ENCODE peak calls at places on chromosome 7, in seven cellular contexts. Z, N, W, K, G, V and U are unnamed samples.

GRCh38 chr7:75739796-75740672 is 1.3 kb upstream of the HIP1 start:
- DNase-seq in Z (no peak), N (no peak), W (no peak), K (no peak), G (no peak), V (no peak), U (peak)

GRCh38 chr7:11810043-11810625 is 21.9 kb downstream of the THSD7A start:
- DNase-seq in Z (no peak), N (no peak), W (no peak), K (no peak), G (no peak), V (no peak), U (no peak)

GRCh38 chr7:35701287-35701686 is 6.4 kb upstream of the HERPUD2 start:
- DNase-seq in Z (no peak), N (no peak), W (no peak), K (no peak), G (no peak), V (no peak), U (no peak)

GRCh38 chr7:109751241-109751640 is 1181.6 kb downstream of the DNAJB9 start:
- DNase-seq in Z (no peak), N (peak), W (no peak), K (no peak), G (no peak), V (no peak), U (no peak)

GRCh38 chr7:39357648-39358047 is 208.6 kb upstream of the YAE1 start:
- DNase-seq in Z (no peak), N (no peak), W (peak), K (peak), G (no peak), V (no peak), U (no peak)

GRCh38 chr7:75962607-75963382 is 31.6 kb downstream of the TMEM120A start:
- DNase-seq in Z (peak), N (peak), W (peak), K (no peak), G (peak), V (no peak), U (no peak)

GRCh38 chr7:121076350-121077164 is 88.0 kb downstream of the CPED1 start:
- DNase-seq in Z (no peak), N (peak), W (no peak), K (no peak), G (no peak), V (no peak), U (no peak)

GRCh38 chr7:96837583-96837982 is 127.9 kb upstream of the SEM1 start:
- DNase-seq in Z (peak), N (no peak), W (no peak), K (no peak), G (no peak), V (no peak), U (no peak)

GRCh38 chr7:82578430-82578829 is 134.9 kb upstream of the CACNA2D1 start:
- DNase-seq in Z (no peak), N (no peak), W (no peak), K (no peak), G (no peak), V (no peak), U (no peak)

GRCh38 chr7:141356096-141356495 is 195.1 kb upstream of the AGK start:
- DNase-seq in Z (no peak), N (no peak), W (no peak), K (no peak), G (no peak), V (no peak), U (no peak)

GRCh38 chr7:50805425-50806130 is 22.9 kb upstream of the GRB10 start:
- DNase-seq in Z (no peak), N (no peak), W (no peak), K (no peak), G (no peak), V (no peak), U (peak)

GRCh38 chr7:16739863-16740622 is 13.5 kb upstream of the TSPAN13 start:
- DNase-seq in Z (no peak), N (peak), W (no peak), K (peak), G (peak), V (no peak), U (no peak)

GRCh38 chr7:124722292-124722691 is 43.3 kb downstream of the GPR37 start:
- DNase-seq in Z (no peak), N (peak), W (no peak), K (no peak), G (no peak), V (no peak), U (no peak)

GRCh38 chr7:35908305-35909223 is 107.7 kb downstream of the SEPTIN7 start:
- DNase-seq in Z (no peak), N (no peak), W (no peak), K (no peak), G (no peak), V (no peak), U (no peak)

GRCh38 chr7:155961241-155962190 is 149.3 kb upstream of the SHH start:
- DNase-seq in Z (no peak), N (no peak), W (no peak), K (no peak), G (no peak), V (no peak), U (no peak)

GRCh38 chr7:43784030-43785001 is 25.8 kb downstream of the BLVRA start:
- DNase-seq in Z (peak), N (no peak), W (no peak), K (no peak), G (no peak), V (peak), U (no peak)

GRCh38 chr7:53539558-53539957 is 504.1 kb downstream of the POM121L12 start:
- DNase-seq in Z (no peak), N (no peak), W (no peak), K (no peak), G (no peak), V (no peak), U (no peak)

GRCh38 chr7:155223503-155223902 is 74.2 kb upstream of the INSIG1 start:
- DNase-seq in Z (no peak), N (no peak), W (no peak), K (no peak), G (no peak), V (no peak), U (no peak)

GRCh38 chr7:43906327-43907010 is at the start of gene URGCP:
- DNase-seq in Z (peak), N (peak), W (peak), K (peak), G (no peak), V (peak), U (peak)

GRCh38 chr7:55532150-55532917 is 40.0 kb downstream of the VOPP1 start:
- DNase-seq in Z (no peak), N (no peak), W (no peak), K (no peak), G (no peak), V (no peak), U (peak)

GRCh38 chr7:37657798-37658197 is 25.8 kb upstream of the GPR141 start:
- DNase-seq in Z (no peak), N (no peak), W (no peak), K (no peak), G (no peak), V (no peak), U (no peak)